ENCODE peak calls at places on chromosomes 2 and 18, in seven cellular contexts. One of them, this sample, is unnamed.

GRCh38 chr2:74095629-74096028 is 52.1 kb downstream of the BOLA3 start:
- DNase-seq in activated T-helper 1 cell treated with Interleukin-2 at 50 U/mL for 16 hours: no peak
- DNase-seq in coronary artery: no peak
- DNase-seq in naive thymus-derived CD4-positive, alpha-beta T cell: no peak
- DNase-seq in fibroblast of mammary gland: no peak
- DNase-seq in stimulated activated CD4-positive, alpha-beta T cell treated with anti-CD3 and anti-CD28 coated beads, Interleukin-1b, Interleukin-23, amount 100 ng/mL, for 1 hour: no peak
- DNase-seq in kidney: no peak
- DNase-seq in this sample: no peak

GRCh38 chr2:10346929-10347558 is 44.3 kb downstream of the HPCAL1 start:
- DNase-seq in activated T-helper 1 cell treated with Interleukin-2 at 50 U/mL for 16 hours: no peak
- DNase-seq in coronary artery: no peak
- DNase-seq in naive thymus-derived CD4-positive, alpha-beta T cell: no peak
- DNase-seq in fibroblast of mammary gland: no peak
- DNase-seq in stimulated activated CD4-positive, alpha-beta T cell treated with anti-CD3 and anti-CD28 coated beads, Interleukin-1b, Interleukin-23, amount 100 ng/mL, for 1 hour: no peak
- DNase-seq in kidney: no peak
- DNase-seq in this sample: no peak

GRCh38 chr2:147204102-147204501 is 640.7 kb upstream of the ACVR2A start:
- DNase-seq in activated T-helper 1 cell treated with Interleukin-2 at 50 U/mL for 16 hours: no peak
- DNase-seq in coronary artery: no peak
- DNase-seq in naive thymus-derived CD4-positive, alpha-beta T cell: no peak
- DNase-seq in fibroblast of mammary gland: peak; percentile 75
- DNase-seq in stimulated activated CD4-positive, alpha-beta T cell treated with anti-CD3 and anti-CD28 coated beads, Interleukin-1b, Interleukin-23, amount 100 ng/mL, for 1 hour: no peak
- DNase-seq in kidney: no peak
- DNase-seq in this sample: no peak

GRCh38 chr2:11775384-11775783 is 29.0 kb downstream of the LPIN1 start:
- DNase-seq in activated T-helper 1 cell treated with Interleukin-2 at 50 U/mL for 16 hours: no peak
- DNase-seq in coronary artery: no peak
- DNase-seq in naive thymus-derived CD4-positive, alpha-beta T cell: peak; percentile 61
- DNase-seq in fibroblast of mammary gland: peak; percentile 49
- DNase-seq in stimulated activated CD4-positive, alpha-beta T cell treated with anti-CD3 and anti-CD28 coated beads, Interleukin-1b, Interleukin-23, amount 100 ng/mL, for 1 hour: no peak
- DNase-seq in kidney: no peak
- DNase-seq in this sample: no peak

GRCh38 chr2:46041434-46041833 is 255.8 kb upstream of the EPAS1 start:
- DNase-seq in activated T-helper 1 cell treated with Interleukin-2 at 50 U/mL for 16 hours: no peak
- DNase-seq in coronary artery: no peak
- DNase-seq in naive thymus-derived CD4-positive, alpha-beta T cell: no peak
- DNase-seq in fibroblast of mammary gland: no peak
- DNase-seq in stimulated activated CD4-positive, alpha-beta T cell treated with anti-CD3 and anti-CD28 coated beads, Interleukin-1b, Interleukin-23, amount 100 ng/mL, for 1 hour: no peak
- DNase-seq in kidney: no peak
- DNase-seq in this sample: no peak

GRCh38 chr2:96329416-96329815 is 4.3 kb downstream of the ITPRIPL1 start:
- DNase-seq in activated T-helper 1 cell treated with Interleukin-2 at 50 U/mL for 16 hours: no peak
- DNase-seq in coronary artery: no peak
- DNase-seq in naive thymus-derived CD4-positive, alpha-beta T cell: no peak
- DNase-seq in fibroblast of mammary gland: peak; percentile 89
- DNase-seq in stimulated activated CD4-positive, alpha-beta T cell treated with anti-CD3 and anti-CD28 coated beads, Interleukin-1b, Interleukin-23, amount 100 ng/mL, for 1 hour: no peak
- DNase-seq in kidney: no peak
- DNase-seq in this sample: no peak

GRCh38 chr2:78979380-78980238 is 45.9 kb upstream of the REG3G start:
- DNase-seq in activated T-helper 1 cell treated with Interleukin-2 at 50 U/mL for 16 hours: no peak
- DNase-seq in coronary artery: no peak
- DNase-seq in naive thymus-derived CD4-positive, alpha-beta T cell: no peak
- DNase-seq in fibroblast of mammary gland: peak; percentile 22
- DNase-seq in stimulated activated CD4-positive, alpha-beta T cell treated with anti-CD3 and anti-CD28 coated beads, Interleukin-1b, Interleukin-23, amount 100 ng/mL, for 1 hour: no peak
- DNase-seq in kidney: no peak
- DNase-seq in this sample: peak; percentile 66

GRCh38 chr2:45653584-45653983 is 2.1 kb downstream of the PRKCE start:
- DNase-seq in activated T-helper 1 cell treated with Interleukin-2 at 50 U/mL for 16 hours: no peak
- DNase-seq in coronary artery: no peak
- DNase-seq in naive thymus-derived CD4-positive, alpha-beta T cell: no peak
- DNase-seq in fibroblast of mammary gland: no peak
- DNase-seq in stimulated activated CD4-positive, alpha-beta T cell treated with anti-CD3 and anti-CD28 coated beads, Interleukin-1b, Interleukin-23, amount 100 ng/mL, for 1 hour: no peak
- DNase-seq in kidney: no peak
- DNase-seq in this sample: no peak

GRCh38 chr2:3289971-3290370 is 87.6 kb downstream of the EIPR1 start:
- DNase-seq in activated T-helper 1 cell treated with Interleukin-2 at 50 U/mL for 16 hours: no peak
- DNase-seq in coronary artery: no peak
- DNase-seq in naive thymus-derived CD4-positive, alpha-beta T cell: no peak
- DNase-seq in fibroblast of mammary gland: no peak
- DNase-seq in stimulated activated CD4-positive, alpha-beta T cell treated with anti-CD3 and anti-CD28 coated beads, Interleukin-1b, Interleukin-23, amount 100 ng/mL, for 1 hour: no peak
- DNase-seq in kidney: no peak
- DNase-seq in this sample: no peak

GRCh38 chr2:98039085-98039756 is 43.5 kb upstream of the TMEM131 start:
- DNase-seq in activated T-helper 1 cell treated with Interleukin-2 at 50 U/mL for 16 hours: no peak
- DNase-seq in coronary artery: no peak
- DNase-seq in naive thymus-derived CD4-positive, alpha-beta T cell: no peak
- DNase-seq in fibroblast of mammary gland: no peak
- DNase-seq in stimulated activated CD4-positive, alpha-beta T cell treated with anti-CD3 and anti-CD28 coated beads, Interleukin-1b, Interleukin-23, amount 100 ng/mL, for 1 hour: no peak
- DNase-seq in kidney: no peak
- DNase-seq in this sample: peak; percentile 34

GRCh38 chr2:165193178-165193777 is 10.6 kb downstream of the SCN3A start:
- DNase-seq in activated T-helper 1 cell treated with Interleukin-2 at 50 U/mL for 16 hours: no peak
- DNase-seq in coronary artery: no peak
- DNase-seq in naive thymus-derived CD4-positive, alpha-beta T cell: no peak
- DNase-seq in fibroblast of mammary gland: no peak
- DNase-seq in stimulated activated CD4-positive, alpha-beta T cell treated with anti-CD3 and anti-CD28 coated beads, Interleukin-1b, Interleukin-23, amount 100 ng/mL, for 1 hour: no peak
- DNase-seq in kidney: no peak
- DNase-seq in this sample: no peak

GRCh38 chr2:33411765-33412164 is 64.7 kb upstream of the RASGRP3 start:
- DNase-seq in activated T-helper 1 cell treated with Interleukin-2 at 50 U/mL for 16 hours: no peak
- DNase-seq in coronary artery: no peak
- DNase-seq in naive thymus-derived CD4-positive, alpha-beta T cell: no peak
- DNase-seq in fibroblast of mammary gland: peak; percentile 40
- DNase-seq in stimulated activated CD4-positive, alpha-beta T cell treated with anti-CD3 and anti-CD28 coated beads, Interleukin-1b, Interleukin-23, amount 100 ng/mL, for 1 hour: no peak
- DNase-seq in kidney: no peak
- DNase-seq in this sample: no peak

GRCh38 chr18:59155140-59155539 is 15.5 kb downstream of the SEC11C start:
- DNase-seq in activated T-helper 1 cell treated with Interleukin-2 at 50 U/mL for 16 hours: no peak
- DNase-seq in coronary artery: no peak
- DNase-seq in naive thymus-derived CD4-positive, alpha-beta T cell: no peak
- DNase-seq in fibroblast of mammary gland: peak; percentile 42
- DNase-seq in stimulated activated CD4-positive, alpha-beta T cell treated with anti-CD3 and anti-CD28 coated beads, Interleukin-1b, Interleukin-23, amount 100 ng/mL, for 1 hour: no peak
- DNase-seq in kidney: no peak
- DNase-seq in this sample: no peak

GRCh38 chr18:75502286-75502685 is 74.8 kb upstream of the SMIM21 start:
- DNase-seq in activated T-helper 1 cell treated with Interleukin-2 at 50 U/mL for 16 hours: no peak
- DNase-seq in coronary artery: no peak
- DNase-seq in naive thymus-derived CD4-positive, alpha-beta T cell: no peak
- DNase-seq in fibroblast of mammary gland: no peak
- DNase-seq in stimulated activated CD4-positive, alpha-beta T cell treated with anti-CD3 and anti-CD28 coated beads, Interleukin-1b, Interleukin-23, amount 100 ng/mL, for 1 hour: no peak
- DNase-seq in kidney: no peak
- DNase-seq in this sample: no peak

GRCh38 chr18:61888622-61889021 is 4.2 kb downstream of the RNF152 start:
- DNase-seq in activated T-helper 1 cell treated with Interleukin-2 at 50 U/mL for 16 hours: no peak
- DNase-seq in coronary artery: no peak
- DNase-seq in naive thymus-derived CD4-positive, alpha-beta T cell: no peak
- DNase-seq in fibroblast of mammary gland: no peak
- DNase-seq in stimulated activated CD4-positive, alpha-beta T cell treated with anti-CD3 and anti-CD28 coated beads, Interleukin-1b, Interleukin-23, amount 100 ng/mL, for 1 hour: no peak
- DNase-seq in kidney: no peak
- DNase-seq in this sample: no peak

GRCh38 chr2:23563673-23564617 is 179.0 kb downstream of the KLHL29 start:
- DNase-seq in activated T-helper 1 cell treated with Interleukin-2 at 50 U/mL for 16 hours: no peak
- DNase-seq in coronary artery: peak; percentile 82
- DNase-seq in naive thymus-derived CD4-positive, alpha-beta T cell: no peak
- DNase-seq in fibroblast of mammary gland: peak; percentile 68
- DNase-seq in stimulated activated CD4-positive, alpha-beta T cell treated with anti-CD3 and anti-CD28 coated beads, Interleukin-1b, Interleukin-23, amount 100 ng/mL, for 1 hour: no peak
- DNase-seq in kidney: peak; percentile 81
- DNase-seq in this sample: no peak

GRCh38 chr2:186201371-186201770 is 284.7 kb upstream of the ZC3H15 start:
- DNase-seq in activated T-helper 1 cell treated with Interleukin-2 at 50 U/mL for 16 hours: no peak
- DNase-seq in coronary artery: no peak
- DNase-seq in naive thymus-derived CD4-positive, alpha-beta T cell: no peak
- DNase-seq in fibroblast of mammary gland: peak; percentile 25
- DNase-seq in stimulated activated CD4-positive, alpha-beta T cell treated with anti-CD3 and anti-CD28 coated beads, Interleukin-1b, Interleukin-23, amount 100 ng/mL, for 1 hour: no peak
- DNase-seq in kidney: no peak
- DNase-seq in this sample: no peak

GRCh38 chr2:32947484-32948143 is 861 bp downstream of the LTBP1 start:
- DNase-seq in activated T-helper 1 cell treated with Interleukin-2 at 50 U/mL for 16 hours: no peak
- DNase-seq in coronary artery: no peak
- DNase-seq in naive thymus-derived CD4-positive, alpha-beta T cell: peak; percentile 12
- DNase-seq in fibroblast of mammary gland: peak; percentile 34
- DNase-seq in stimulated activated CD4-positive, alpha-beta T cell treated with anti-CD3 and anti-CD28 coated beads, Interleukin-1b, Interleukin-23, amount 100 ng/mL, for 1 hour: no peak
- DNase-seq in kidney: peak; percentile 76
- DNase-seq in this sample: no peak

This sample was measured in Kasumi-1.